ENCODE peak calls at places on chromosomes 1 and 21, in seven cellular contexts. One of them, this sample, is unnamed.

GRCh38 chr1:8397511-8397910 is 79.6 kb downstream of the SLC45A1 start:
- DNase-seq in substantia nigra: no peak
- DNase-seq in esophagus muscularis mucosa: no peak
- DNase-seq in lung: no peak
- DNase-seq in cardiac muscle cell: peak; percentile 68
- DNase-seq in PC-9: no peak
- DNase-seq in heart left ventricle: no peak
- DNase-seq in this sample: no peak

GRCh38 chr1:54791880-54792522 is 9.1 kb downstream of the TTC22 start:
- DNase-seq in substantia nigra: no peak
- DNase-seq in esophagus muscularis mucosa: no peak
- DNase-seq in cardiac muscle cell: peak; percentile 47
- DNase-seq in lung: no peak
- DNase-seq in PC-9: no peak
- DNase-seq in heart left ventricle: no peak
- DNase-seq in this sample: no peak

GRCh38 chr1:56844709-56845108 is 9.9 kb upstream of the C8A start:
- DNase-seq in heart left ventricle: no peak
- DNase-seq in lung: no peak
- DNase-seq in PC-9: no peak
- DNase-seq in cardiac muscle cell: no peak
- DNase-seq in substantia nigra: no peak
- DNase-seq in esophagus muscularis mucosa: peak; percentile 89
- DNase-seq in this sample: no peak

GRCh38 chr21:35211767-35212166 is 162.7 kb upstream of the RUNX1 start:
- DNase-seq in cardiac muscle cell: peak; percentile 65
- DNase-seq in heart left ventricle: no peak
- DNase-seq in esophagus muscularis mucosa: no peak
- DNase-seq in substantia nigra: no peak
- DNase-seq in lung: no peak
- DNase-seq in PC-9: no peak
- DNase-seq in this sample: no peak

GRCh38 chr1:29629814-29630516 is 393.6 kb downstream of the PTPRU start:
- DNase-seq in lung: no peak
- DNase-seq in substantia nigra: no peak
- DNase-seq in PC-9: no peak
- DNase-seq in cardiac muscle cell: no peak
- DNase-seq in heart left ventricle: no peak
- DNase-seq in esophagus muscularis mucosa: peak; percentile 78
- DNase-seq in this sample: no peak

GRCh38 chr1:181189691-181190361 is 101.3 kb downstream of the IER5 start:
- DNase-seq in lung: peak; percentile 47
- DNase-seq in cardiac muscle cell: peak; percentile 69
- DNase-seq in substantia nigra: peak; percentile 2
- DNase-seq in PC-9: peak; percentile 70
- DNase-seq in esophagus muscularis mucosa: no peak
- DNase-seq in heart left ventricle: peak; percentile 77
- DNase-seq in this sample: no peak

GRCh38 chr1:64246294-64246917 is 43.0 kb downstream of the UBE2U start:
- DNase-seq in heart left ventricle: no peak
- DNase-seq in cardiac muscle cell: peak; percentile 66
- DNase-seq in lung: no peak
- DNase-seq in PC-9: no peak
- DNase-seq in substantia nigra: no peak
- DNase-seq in esophagus muscularis mucosa: no peak
- DNase-seq in this sample: no peak

GRCh38 chr1:22582670-22583635 is 19.7 kb downstream of the EPHA8 start:
- DNase-seq in heart left ventricle: peak; percentile 60
- DNase-seq in lung: no peak
- DNase-seq in substantia nigra: no peak
- DNase-seq in cardiac muscle cell: no peak
- DNase-seq in PC-9: no peak
- DNase-seq in esophagus muscularis mucosa: no peak
- DNase-seq in this sample: peak; percentile 58

GRCh38 chr1:245807954-245808719 is 653.4 kb downstream of the KIF26B start:
- DNase-seq in heart left ventricle: no peak
- DNase-seq in PC-9: no peak
- DNase-seq in substantia nigra: no peak
- DNase-seq in lung: peak; percentile 72
- DNase-seq in esophagus muscularis mucosa: no peak
- DNase-seq in cardiac muscle cell: no peak
- DNase-seq in this sample: no peak

GRCh38 chr1:160779662-160780397 is 16.1 kb upstream of the LY9 start:
- DNase-seq in esophagus muscularis mucosa: no peak
- DNase-seq in cardiac muscle cell: peak; percentile 7
- DNase-seq in substantia nigra: no peak
- DNase-seq in lung: no peak
- DNase-seq in PC-9: no peak
- DNase-seq in heart left ventricle: no peak
- DNase-seq in this sample: no peak

GRCh38 chr1:156407344-156407743 is 38.3 kb downstream of the RHBG start:
- DNase-seq in substantia nigra: peak; percentile 53
- DNase-seq in cardiac muscle cell: no peak
- DNase-seq in esophagus muscularis mucosa: no peak
- DNase-seq in heart left ventricle: no peak
- DNase-seq in PC-9: no peak
- DNase-seq in lung: no peak
- DNase-seq in this sample: no peak

GRCh38 chr1:35851175-35851869 is 31.7 kb upstream of the AGO1 start:
- DNase-seq in PC-9: no peak
- DNase-seq in cardiac muscle cell: peak; percentile 75
- DNase-seq in lung: no peak
- DNase-seq in esophagus muscularis mucosa: no peak
- DNase-seq in substantia nigra: no peak
- DNase-seq in heart left ventricle: no peak
- DNase-seq in this sample: no peak

GRCh38 chr1:40047769-40048168 is 7.2 kb downstream of the CAP1 start:
- DNase-seq in cardiac muscle cell: no peak
- DNase-seq in heart left ventricle: no peak
- DNase-seq in esophagus muscularis mucosa: no peak
- DNase-seq in lung: no peak
- DNase-seq in PC-9: no peak
- DNase-seq in substantia nigra: no peak
- DNase-seq in this sample: no peak

GRCh38 chr1:24970399-24970753 is 40.3 kb upstream of the RUNX3 start:
- DNase-seq in PC-9: peak; percentile 45
- DNase-seq in heart left ventricle: peak; percentile 40
- DNase-seq in substantia nigra: no peak
- DNase-seq in lung: no peak
- DNase-seq in esophagus muscularis mucosa: no peak
- DNase-seq in cardiac muscle cell: peak; percentile 39
- DNase-seq in this sample: no peak

GRCh38 chr1:76254165-76255043 is 179.9 kb downstream of the ST6GALNAC3 start:
- DNase-seq in lung: no peak
- DNase-seq in substantia nigra: no peak
- DNase-seq in esophagus muscularis mucosa: no peak
- DNase-seq in PC-9: no peak
- DNase-seq in cardiac muscle cell: peak; percentile 59
- DNase-seq in heart left ventricle: no peak
- DNase-seq in this sample: no peak

GRCh38 chr1:21572141-21572540 is 62.9 kb downstream of the ALPL start:
- DNase-seq in esophagus muscularis mucosa: no peak
- DNase-seq in cardiac muscle cell: no peak
- DNase-seq in substantia nigra: no peak
- DNase-seq in lung: no peak
- DNase-seq in PC-9: no peak
- DNase-seq in heart left ventricle: no peak
- DNase-seq in this sample: no peak

DNA sequence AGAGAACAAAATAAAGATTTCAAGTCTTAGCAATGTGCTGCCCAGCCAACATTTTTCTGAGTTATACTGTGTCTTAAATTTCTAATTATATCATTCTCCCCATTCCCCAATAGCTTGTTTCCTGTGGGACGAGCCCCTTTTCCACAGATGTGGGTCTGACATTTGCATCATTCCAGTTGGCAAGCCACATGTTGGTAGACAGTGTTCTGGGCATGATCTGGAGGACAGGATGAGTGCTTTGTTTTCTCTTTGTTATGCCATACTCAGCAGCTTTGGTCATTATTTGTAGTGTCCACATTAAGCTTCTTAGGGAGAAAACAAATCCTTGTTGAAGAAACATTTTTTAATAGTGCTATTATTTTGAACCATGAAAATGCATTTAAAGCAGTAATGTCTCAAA is 32.9 kb downstream of the MTARC1 start:
- DNase-seq in esophagus muscularis mucosa: no peak
- DNase-seq in heart left ventricle: no peak
- DNase-seq in substantia nigra: no peak
- DNase-seq in PC-9: no peak
- DNase-seq in lung: no peak
- DNase-seq in cardiac muscle cell: no peak
- DNase-seq in this sample: no peak
- H3K27ac ChIP-seq in esophagus muscularis mucosa: peak overlapping the region; percentile 79
- H3K27ac ChIP-seq in heart left ventricle: peak overlapping the region; percentile 66
- H3K27ac ChIP-seq in substantia nigra: no peak overlapping the region
- H3K27ac ChIP-seq in PC-9: no peak overlapping the region
- H3K27ac ChIP-seq in lung: no peak overlapping the region
- H3K27ac ChIP-seq in cardiac muscle cell: no peak overlapping the region
- H3K27ac ChIP-seq in this sample: no peak overlapping the region

DNA sequence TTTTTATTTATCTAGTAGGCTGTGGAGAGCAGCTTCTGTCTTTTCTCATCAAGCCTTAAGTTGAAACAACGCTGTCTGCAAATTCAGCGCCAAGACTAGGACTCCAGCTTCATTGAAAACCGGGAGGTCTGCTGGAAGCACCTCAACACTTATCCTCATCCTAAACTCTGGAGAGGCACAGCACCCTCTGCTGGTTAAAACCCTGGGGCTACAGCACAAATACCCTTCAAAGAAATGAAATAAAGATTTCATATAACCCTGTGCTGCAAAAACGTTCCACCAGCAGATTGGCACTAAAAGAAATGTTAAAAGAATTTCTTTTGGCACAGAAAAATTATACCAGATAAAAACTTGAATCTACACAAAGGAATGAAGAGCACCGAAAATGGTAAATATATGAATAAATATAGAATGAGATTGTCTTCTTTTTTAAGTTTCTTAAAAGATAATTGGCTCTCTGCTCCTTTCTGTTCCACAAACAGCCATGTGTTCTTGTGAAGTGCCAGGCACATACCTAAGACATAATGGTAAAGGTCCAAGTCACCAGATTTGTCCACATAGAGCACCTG is 227.7 kb upstream of the SAMSN1 start:
- DNase-seq in PC-9: peak; percentile 2
- DNase-seq in lung: peak; percentile 43
- DNase-seq in heart left ventricle: no peak
- DNase-seq in substantia nigra: no peak
- DNase-seq in cardiac muscle cell: peak; percentile 46
- DNase-seq in esophagus muscularis mucosa: no peak
- DNase-seq in this sample: peak; percentile 24
- H3K27ac ChIP-seq in PC-9: no peak overlapping the region
- H3K27ac ChIP-seq in lung: no peak overlapping the region
- H3K27ac ChIP-seq in heart left ventricle: no peak overlapping the region
- H3K27ac ChIP-seq in substantia nigra: no peak overlapping the region
- H3K27ac ChIP-seq in cardiac muscle cell: no peak overlapping the region
- H3K27ac ChIP-seq in esophagus muscularis mucosa: no peak overlapping the region
- H3K27ac ChIP-seq in this sample: no peak overlapping the region

DNA sequence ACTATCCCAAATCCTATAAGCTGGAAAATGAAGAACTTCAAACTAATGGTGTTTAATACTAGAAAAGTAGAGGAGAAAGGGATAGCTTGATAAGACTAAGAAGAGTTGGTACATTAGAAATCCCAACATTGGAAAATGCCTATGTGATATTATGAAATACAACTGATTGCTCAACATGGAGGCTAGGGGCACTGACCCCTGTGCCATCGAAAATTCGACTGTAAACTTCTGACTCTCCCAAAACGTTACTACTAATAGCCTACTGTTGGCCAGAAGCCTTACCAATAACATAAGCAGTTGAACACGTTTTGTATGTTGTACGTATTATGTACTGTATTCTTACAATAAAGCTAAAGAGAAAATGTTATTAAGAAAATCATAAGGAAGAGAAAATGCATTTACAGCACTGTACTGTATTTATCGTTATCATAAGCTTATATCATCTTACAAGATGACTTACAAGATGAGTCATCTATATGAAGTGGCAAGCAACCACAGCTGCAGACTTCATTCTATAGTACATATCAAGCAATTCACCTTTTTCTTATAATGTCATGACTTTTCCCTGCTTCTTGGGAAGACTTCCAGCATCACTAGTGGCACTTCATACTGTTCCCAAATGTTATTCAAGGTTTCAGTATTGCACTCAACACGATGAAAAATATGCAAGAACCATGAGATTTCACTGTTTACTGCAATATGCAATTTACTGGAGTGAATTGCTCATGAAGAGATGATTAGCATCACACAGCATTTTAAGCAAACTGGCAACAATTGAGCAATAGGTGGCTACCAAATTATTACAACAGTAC is 12.9 kb upstream of the CTSK start:
- DNase-seq in PC-9: no peak
- DNase-seq in heart left ventricle: no peak
- DNase-seq in cardiac muscle cell: peak; percentile 44
- DNase-seq in esophagus muscularis mucosa: no peak
- DNase-seq in lung: no peak
- DNase-seq in substantia nigra: no peak
- DNase-seq in this sample: no peak
- H3K27ac ChIP-seq in PC-9: peak overlapping the region; percentile 43
- H3K27ac ChIP-seq in heart left ventricle: no peak overlapping the region
- H3K27ac ChIP-seq in cardiac muscle cell: no peak overlapping the region
- H3K27ac ChIP-seq in esophagus muscularis mucosa: no peak overlapping the region
- H3K27ac ChIP-seq in lung: no peak overlapping the region
- H3K27ac ChIP-seq in substantia nigra: no peak overlapping the region
- H3K27ac ChIP-seq in this sample: no peak overlapping the region

GRCh38 chr1:173864179-173864867 is 3.5 kb downstream of the GAS5 start:
- DNase-seq in lung: no peak
- DNase-seq in PC-9: no peak
- DNase-seq in heart left ventricle: no peak
- DNase-seq in substantia nigra: no peak
- DNase-seq in cardiac muscle cell: peak; percentile 15
- DNase-seq in esophagus muscularis mucosa: no peak
- DNase-seq in this sample: no peak
- H3K27ac ChIP-seq in lung: no peak overlapping the region
- H3K27ac ChIP-seq in PC-9: peak overlapping the region; percentile 91
- H3K27ac ChIP-seq in heart left ventricle: no peak overlapping the region
- H3K27ac ChIP-seq in substantia nigra: no peak overlapping the region
- H3K27ac ChIP-seq in cardiac muscle cell: peak overlapping the region; percentile 77
- H3K27ac ChIP-seq in esophagus muscularis mucosa: no peak overlapping the region
- H3K27ac ChIP-seq in this sample: no peak overlapping the region

GRCh38 chr1:152047954-152048640 is 11.3 kb upstream of the S100A11 start:
- DNase-seq in substantia nigra: peak; percentile 25
- DNase-seq in heart left ventricle: peak; percentile 94
- DNase-seq in cardiac muscle cell: peak; percentile 99
- DNase-seq in esophagus muscularis mucosa: peak; percentile 98
- DNase-seq in lung: peak; percentile 93
- DNase-seq in PC-9: peak; percentile 96
- DNase-seq in this sample: peak; percentile 87
- H3K27ac ChIP-seq in substantia nigra: peak overlapping the region; percentile 56
- H3K27ac ChIP-seq in heart left ventricle: peak overlapping the region; percentile 92
- H3K27ac ChIP-seq in cardiac muscle cell: peak overlapping the region; percentile 93
- H3K27ac ChIP-seq in esophagus muscularis mucosa: peak overlapping the region; percentile 88
- H3K27ac ChIP-seq in lung: peak overlapping the region; percentile 98
- H3K27ac ChIP-seq in PC-9: peak overlapping the region; percentile 99
- H3K27ac ChIP-seq in this sample: peak overlapping the region; percentile 97